ENCODE peak calls at places on chromosome 14, in four cellular contexts. One of them, this sample, is unnamed.

GRCh38 chr14:33909380-33910084 is 41.3 kb downstream of the EGLN3 start:
- DNase-seq in cardiac fibroblast: no peak
- DNase-seq in mesothelial cell of epicardium: no peak
- DNase-seq in fibroblast of the aortic adventitia: no peak
- DNase-seq in this sample: no peak

GRCh38 chr14:75350505-75351060 is 72.0 kb downstream of the FOS start:
- DNase-seq in fibroblast of the aortic adventitia: no peak
- DNase-seq in mesothelial cell of epicardium: no peak
- DNase-seq in cardiac fibroblast: no peak
- DNase-seq in this sample: no peak

GRCh38 chr14:77064535-77065178 is 33.4 kb upstream of the CIPC start:
- DNase-seq in cardiac fibroblast: no peak
- DNase-seq in fibroblast of the aortic adventitia: peak; percentile 16
- DNase-seq in mesothelial cell of epicardium: no peak
- DNase-seq in this sample: no peak

GRCh38 chr14:42299692-42300091 is 693.0 kb downstream of the LRFN5 start:
- DNase-seq in fibroblast of the aortic adventitia: no peak
- DNase-seq in cardiac fibroblast: no peak
- DNase-seq in mesothelial cell of epicardium: no peak
- DNase-seq in this sample: peak; percentile 14

GRCh38 chr14:52551696-52552062 is 626 bp downstream of the TXNDC16 start:
- DNase-seq in fibroblast of the aortic adventitia: peak; percentile 52
- DNase-seq in mesothelial cell of epicardium: no peak
- DNase-seq in cardiac fibroblast: peak; percentile 41
- DNase-seq in this sample: no peak

GRCh38 chr14:96362071-96362964 is 823 bp downstream of the ATG2B start:
- DNase-seq in cardiac fibroblast: peak; percentile 56
- DNase-seq in mesothelial cell of epicardium: no peak
- DNase-seq in fibroblast of the aortic adventitia: peak; percentile 40
- DNase-seq in this sample: peak; percentile 14

GRCh38 chr14:93044116-93044515 is 71.6 kb downstream of the ITPK1 start:
- DNase-seq in mesothelial cell of epicardium: no peak
- DNase-seq in fibroblast of the aortic adventitia: peak; percentile 24
- DNase-seq in cardiac fibroblast: no peak
- DNase-seq in this sample: no peak

GRCh38 chr14:50058112-50058511 is 58.3 kb downstream of the VCPKMT start:
- DNase-seq in cardiac fibroblast: no peak
- DNase-seq in mesothelial cell of epicardium: no peak
- DNase-seq in fibroblast of the aortic adventitia: no peak
- DNase-seq in this sample: no peak

GRCh38 chr14:31180299-31181051 is 27.1 kb downstream of the HECTD1 start:
- DNase-seq in mesothelial cell of epicardium: no peak
- DNase-seq in fibroblast of the aortic adventitia: no peak
- DNase-seq in cardiac fibroblast: no peak
- DNase-seq in this sample: no peak

GRCh38 chr14:25622752-25623151 is 572.8 kb upstream of the STXBP6 start:
- DNase-seq in fibroblast of the aortic adventitia: no peak
- DNase-seq in cardiac fibroblast: no peak
- DNase-seq in mesothelial cell of epicardium: no peak
- DNase-seq in this sample: no peak

GRCh38 chr14:101075025-101075800 is 171.7 kb upstream of the RTL1 start:
- DNase-seq in mesothelial cell of epicardium: no peak
- DNase-seq in cardiac fibroblast: no peak
- DNase-seq in fibroblast of the aortic adventitia: no peak
- DNase-seq in this sample: no peak

GRCh38 chr14:50452285-50452684 is 55.6 kb upstream of the CDKL1 start:
- DNase-seq in mesothelial cell of epicardium: no peak
- DNase-seq in fibroblast of the aortic adventitia: peak; percentile 8
- DNase-seq in cardiac fibroblast: no peak
- DNase-seq in this sample: no peak

GRCh38 chr14:59314953-59315599 is 126.6 kb downstream of the DAAM1 start:
- DNase-seq in mesothelial cell of epicardium: no peak
- DNase-seq in fibroblast of the aortic adventitia: no peak
- DNase-seq in cardiac fibroblast: no peak
- DNase-seq in this sample: no peak

GRCh38 chr14:74251546-74252030 is 12.3 kb downstream of the VSX2 start:
- DNase-seq in fibroblast of the aortic adventitia: peak; percentile 84
- DNase-seq in mesothelial cell of epicardium: no peak
- DNase-seq in cardiac fibroblast: peak; percentile 86
- DNase-seq in this sample: peak; percentile 28
- TF ChIP-seq CTCF in fibroblast of the aortic adventitia: peak; percentile 91
- TF ChIP-seq CTCF in mesothelial cell of epicardium: peak; percentile 80
- TF ChIP-seq CTCF in cardiac fibroblast: peak; percentile 95
- TF ChIP-seq CTCF in this sample: peak; percentile 94

GRCh38 chr14:65370890-65371289 is 41.6 kb upstream of the FUT8 start:
- DNase-seq in mesothelial cell of epicardium: no peak
- DNase-seq in cardiac fibroblast: no peak
- DNase-seq in fibroblast of the aortic adventitia: no peak
- DNase-seq in this sample: no peak

GRCh38 chr14:65371784-65372183 is 40.7 kb upstream of the FUT8 start:
- DNase-seq in fibroblast of the aortic adventitia: no peak
- DNase-seq in mesothelial cell of epicardium: no peak
- DNase-seq in cardiac fibroblast: no peak
- DNase-seq in this sample: no peak

GRCh38 chr14:65366802-65367570 is 45.5 kb upstream of the FUT8 start:
- DNase-seq in fibroblast of the aortic adventitia: no peak
- DNase-seq in mesothelial cell of epicardium: no peak
- DNase-seq in cardiac fibroblast: no peak
- DNase-seq in this sample: no peak

GRCh38 chr14:65373011-65373670 is 39.4 kb upstream of the FUT8 start:
- DNase-seq in cardiac fibroblast: no peak
- DNase-seq in mesothelial cell of epicardium: no peak
- DNase-seq in fibroblast of the aortic adventitia: no peak
- DNase-seq in this sample: no peak

DNA sequence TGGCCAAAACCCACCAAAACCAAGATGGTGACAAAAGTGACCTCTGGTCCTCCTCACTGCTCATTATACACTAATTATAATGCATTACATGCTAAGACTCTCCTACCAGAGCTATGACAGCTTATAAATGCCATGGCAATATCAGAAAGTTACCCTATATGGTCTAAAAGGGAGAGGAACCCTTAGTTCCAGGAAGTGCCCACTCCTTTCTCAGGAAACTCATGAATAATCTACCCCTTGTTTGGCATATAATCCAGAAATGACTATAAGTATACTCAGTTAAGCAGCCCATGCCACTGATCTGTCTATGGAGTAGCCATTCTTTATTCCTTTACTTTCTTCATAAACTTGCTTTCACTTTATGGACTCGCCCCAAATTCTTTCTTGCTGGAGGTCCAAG is 43.0 kb upstream of the FUT8 start:
- DNase-seq in mesothelial cell of epicardium: no peak
- DNase-seq in cardiac fibroblast: no peak
- DNase-seq in fibroblast of the aortic adventitia: no peak
- DNase-seq in this sample: no peak
- TF ChIP-seq CTCF in mesothelial cell of epicardium: no peak
- TF ChIP-seq CTCF in cardiac fibroblast: no peak
- TF ChIP-seq CTCF in fibroblast of the aortic adventitia: no peak
- TF ChIP-seq CTCF in this sample: no peak

DNA sequence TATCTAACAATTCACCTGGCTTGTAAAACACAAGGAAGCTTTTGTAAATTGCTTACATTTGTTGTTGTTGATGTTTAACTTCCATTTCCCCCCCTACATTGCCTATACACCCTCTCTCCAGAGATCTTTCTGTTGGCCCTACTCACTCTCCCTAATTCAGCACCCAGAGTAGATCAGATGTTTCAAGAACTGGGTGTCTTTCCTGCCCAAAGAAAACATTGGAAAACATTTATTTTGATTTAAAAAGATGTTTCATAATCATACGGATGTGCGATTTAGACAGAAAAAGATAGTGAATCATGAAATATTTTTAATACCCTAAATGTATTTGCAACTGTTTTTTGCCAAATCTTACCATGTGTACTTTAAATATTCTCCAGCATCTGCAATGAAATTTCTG is 446.4 kb upstream of the RGS6 start:
- DNase-seq in mesothelial cell of epicardium: no peak
- DNase-seq in cardiac fibroblast: peak; percentile 49
- DNase-seq in fibroblast of the aortic adventitia: peak; percentile 35
- DNase-seq in this sample: no peak
- TF ChIP-seq CTCF in mesothelial cell of epicardium: no peak
- TF ChIP-seq CTCF in cardiac fibroblast: no peak
- TF ChIP-seq CTCF in fibroblast of the aortic adventitia: no peak
- TF ChIP-seq CTCF in this sample: no peak

GRCh38 chr14:54488318-54488645 is 498 bp downstream of the GMFB start:
- DNase-seq in cardiac fibroblast: no peak
- DNase-seq in mesothelial cell of epicardium: no peak
- DNase-seq in fibroblast of the aortic adventitia: peak; percentile 25
- DNase-seq in this sample: no peak
- TF ChIP-seq CTCF in cardiac fibroblast: peak; percentile 20
- TF ChIP-seq CTCF in mesothelial cell of epicardium: no peak
- TF ChIP-seq CTCF in fibroblast of the aortic adventitia: peak; percentile 18
- TF ChIP-seq CTCF in this sample: peak; percentile 24